ENCODE peak calls at places on chromosome 11, in five cellular contexts. H is stimulated activated CD4-positive, alpha-beta T cell treated with anti-CD3 and anti-CD28 coated beads, Interleukin-1b, Interleukin-23, amount 100 ng/mL, for 24 hours; J is A549; X is activated effector memory CD4-positive, alpha-beta T cell treated with anti-CD3 and anti-CD28 coated beads, Interleukin-2, amount 50 U/mL, for 16 hours; I is left ventricle myocardium superior. R is an unnamed sample.

GRCh38 chr11:116640641-116641402 is 132.0 kb downstream of the BUD13 start:
- DNase-seq in H (no peak), I (no peak), X (no peak), J (no peak), R (no peak)

GRCh38 chr11:13834463-13834862 is 128.1 kb upstream of the SPON1 start:
- DNase-seq in X (no peak), H (no peak), J (peak; percentile 4), I (no peak), R (no peak)

GRCh38 chr11:83628622-83629347 is 342.6 kb upstream of the CCDC90B start:
- DNase-seq in I (no peak), X (no peak), J (no peak), H (no peak), R (no peak)

GRCh38 chr11:1628506-1629325 is 859 bp upstream of the KRTAP5-5 start:
- DNase-seq in J (peak; percentile 44), I (peak; percentile 66), H (peak; percentile 56), X (peak; percentile 85), R (no peak)

GRCh38 chr11:90250970-90251369 is 28.1 kb upstream of the CHORDC1 start:
- DNase-seq in X (no peak), I (no peak), J (no peak), H (no peak), R (no peak)

GRCh38 chr11:11499300-11499699 is 122.5 kb downstream of the GALNT18 start:
- DNase-seq in J (no peak), H (no peak), I (no peak), X (no peak), R (no peak)

GRCh38 chr11:12287009-12287373 is 90.4 kb upstream of the PARVA start:
- DNase-seq in X (no peak), H (no peak), J (peak; percentile 86), I (no peak), R (no peak)

GRCh38 chr11:86876716-86877234 is 76.4 kb downstream of the PRSS23 start:
- DNase-seq in I (no peak), X (no peak), J (no peak), H (no peak), R (no peak)

GRCh38 chr11:57426439-57426753 is 525 bp downstream of the SLC43A3 start:
- DNase-seq in I (no peak), X (peak; percentile 65), H (no peak), J (no peak), R (no peak)

GRCh38 chr11:47591764-47592163 is 2.4 kb downstream of the C1QTNF4 start:
- DNase-seq in J (no peak), X (no peak), H (no peak), I (no peak), R (no peak)

GRCh38 chr11:45212566-45213315 is 66.3 kb downstream of the PRDM11 start:
- DNase-seq in X (peak; percentile 56), J (peak; percentile 25), I (no peak), H (no peak), R (no peak)

GRCh38 chr11:124740277-124740882 is 638 bp downstream of the NRGN start:
- DNase-seq in I (peak; percentile 49), H (peak; percentile 31), X (peak; percentile 83), J (peak; percentile 23), R (no peak)

GRCh38 chr11:67613960-67614715 is 7.4 kb downstream of the NDUFV1 start:
- DNase-seq in J (peak; percentile 46), I (peak; percentile 75), X (peak; percentile 93), H (peak; percentile 59), R (no peak)

GRCh38 chr11:101870510-101870909 is 44.3 kb upstream of the CEP126 start:
- DNase-seq in I (no peak), X (no peak), H (no peak), J (peak; percentile 74), R (no peak)

GRCh38 chr11:65503923-65504670 is 5.3 kb downstream of the MALAT1 start:
- DNase-seq in J (peak; percentile 70), I (no peak), X (no peak), H (no peak), R (no peak)

GRCh38 chr11:131668867-131669780 is 298.7 kb downstream of the NTM start:
- DNase-seq in J (peak; percentile 42), I (peak; percentile 48), H (no peak), X (peak; percentile 74), R (no peak)

GRCh38 chr11:86632499-86633269 is 39.7 kb downstream of the ME3 start:
- DNase-seq in X (no peak), H (no peak), J (peak; percentile 82), I (no peak), R (no peak)

GRCh38 chr11:100719809-100720221 is 32.7 kb downstream of the ARHGAP42 start:
- DNase-seq in I (no peak), X (no peak), J (peak; percentile 72), H (no peak), R (no peak)

GRCh38 chr11:34149786-34150185 is 44.4 kb downstream of the NAT10 start:
- DNase-seq in X (no peak), H (no peak), J (peak; percentile 33), I (no peak), R (no peak)

GRCh38 chr11:61820174-61820573 is 3.4 kb upstream of the FADS1 start:
- DNase-seq in X (no peak), I (no peak), J (peak; percentile 66), H (no peak), R (no peak)

GRCh38 chr11:10900686-10901415 is 43.0 kb upstream of the ZBED5 start:
- DNase-seq in J (peak; percentile 39), X (no peak), I (no peak), H (no peak), R (no peak)

GRCh38 chr11:65107078-65107477 is 4.6 kb upstream of the TM7SF2 start:
- DNase-seq in X (no peak), H (no peak), J (no peak), I (no peak), R (no peak)

GRCh38 chr11:2806351-2807058 is 79.1 kb downstream of the CDKN1C start:
- DNase-seq in J (no peak), H (no peak), I (peak; percentile 29), X (no peak), R (no peak)

GRCh38 chr11:77269484-77270123 is 31.9 kb downstream of the GDPD4 start:
- DNase-seq in H (no peak), X (no peak), I (no peak), J (no peak), R (no peak)

GRCh38 chr11:15725246-15725645 is 610.5 kb downstream of the INSC start:
- DNase-seq in J (no peak), X (no peak), I (no peak), H (no peak), R (no peak)

GRCh38 chr11:10461276-10461790 is 6.3 kb downstream of the AMPD3 start:
- DNase-seq in I (no peak), H (no peak), X (no peak), J (no peak), R (no peak)

GRCh38 chr11:8709777-8710176 is 27.2 kb downstream of the RPL27A start:
- DNase-seq in H (no peak), I (no peak), J (no peak), X (no peak), R (no peak)

GRCh38 chr11:43895601-43896000 is 15.0 kb downstream of the ALKBH3 start:
- DNase-seq in X (no peak), J (no peak), I (no peak), H (no peak), R (no peak)

GRCh38 chr11:105297463-105297862 is 157.9 kb upstream of the CARD18 start:
- DNase-seq in X (no peak), H (no peak), J (no peak), I (no peak), R (no peak)

R was measured in D721Med.